ENCODE peak calls at places on chromosome 19, in six cellular contexts. J is tibial artery; S is adrenal gland; I is AG10803; P is CD8-positive, alpha-beta T cell; T is HL-60. O is an unnamed sample.

GRCh38 chr19:57025491-57025890 is 94.3 kb upstream of the USP29 start:
- DNase-seq in J (no peak), S (no peak), I (no peak), P (no peak), T (no peak), O (no peak)

GRCh38 chr19:47274891-47275865 is 493 bp downstream of the INAFM1 start:
- DNase-seq in J (peak), S (peak), I (peak), P (no peak), T (no peak), O (peak)

GRCh38 chr19:3868770-3869456 is at the start of gene ZFR2:
- DNase-seq in J (no peak), S (no peak), I (no peak), P (peak), T (no peak), O (no peak)

GRCh38 chr19:5987077-5987818 is 9.3 kb upstream of the RANBP3 start:
- DNase-seq in J (peak), S (peak), I (peak), P (peak), T (peak), O (peak)

GRCh38 chr19:47523473-47523872 is 8.6 kb upstream of the NAPA start:
- DNase-seq in J (no peak), S (no peak), I (no peak), P (no peak), T (no peak), O (no peak)

GRCh38 chr19:18239303-18239702 is 13.1 kb upstream of the PDE4C start:
- DNase-seq in J (no peak), S (no peak), I (no peak), P (no peak), T (no peak), O (no peak)

GRCh38 chr19:40742477-40742876 is 7.8 kb downstream of the ACTMAP start:
- DNase-seq in J (no peak), S (no peak), I (no peak), P (no peak), T (no peak), O (no peak)

GRCh38 chr19:4362038-4362828 is 18.9 kb downstream of the MPND start:
- DNase-seq in J (no peak), S (no peak), I (no peak), P (no peak), T (no peak), O (no peak)

DNA sequence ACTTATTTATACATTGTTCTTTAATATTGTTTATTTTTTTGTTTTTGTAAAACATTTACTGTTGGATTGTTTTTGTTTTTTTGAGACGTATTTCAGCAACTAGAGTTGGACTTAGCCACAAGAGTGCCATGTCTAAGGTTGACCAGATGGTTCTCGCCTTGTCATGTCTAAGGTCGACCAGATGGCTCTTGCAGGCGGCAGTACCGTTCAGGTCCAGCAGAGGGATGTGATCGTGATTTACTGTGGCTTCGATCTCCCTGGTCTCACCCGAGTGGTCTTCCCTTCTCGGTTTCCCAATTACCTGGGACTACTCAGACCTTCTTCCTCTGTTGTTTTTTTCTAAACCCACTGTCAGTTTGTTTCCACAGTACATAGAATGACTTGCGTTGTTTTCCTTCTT is 1438.6 kb downstream of the UQCRFS1 start:
- DNase-seq in J (no peak), S (no peak), I (no peak), P (no peak), T (peak), O (no peak)
- TF ChIP-seq CTCF in J (no peak), S (no peak), I (peak), P (no peak), T (no peak), O (no peak)

DNA sequence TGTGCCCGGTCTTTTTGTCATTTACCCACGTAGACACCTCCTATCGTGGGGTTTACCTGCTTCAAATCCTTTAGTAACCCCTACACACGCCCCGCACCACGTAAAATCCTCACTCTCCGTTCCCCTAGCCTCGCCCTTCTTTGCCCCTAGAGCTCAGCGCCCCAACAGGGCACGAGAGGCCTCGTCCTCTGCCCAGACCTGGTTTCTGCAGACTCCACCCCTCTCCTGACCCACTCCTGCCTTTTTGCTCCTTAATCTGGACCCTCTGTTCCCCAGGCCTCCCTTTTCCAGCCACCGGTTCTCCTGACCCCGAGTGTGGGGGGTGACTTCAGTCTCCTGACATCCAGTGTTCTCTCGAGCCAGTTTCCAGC is 427 bp downstream of the ZNF528 start:
- DNase-seq in J (no peak), S (peak), I (peak), P (no peak), T (peak), O (no peak)
- TF ChIP-seq CTCF in J (no peak), S (no peak), I (no peak), P (no peak), T (no peak), O (no peak)

GRCh38 chr19:38478273-38478971 is 44.9 kb downstream of the RYR1 start:
- DNase-seq in J (no peak), S (no peak), I (no peak), P (no peak), T (no peak), O (no peak)
- TF ChIP-seq CTCF in J (no peak), S (no peak), I (peak), P (no peak), T (no peak), O (no peak)

DNA sequence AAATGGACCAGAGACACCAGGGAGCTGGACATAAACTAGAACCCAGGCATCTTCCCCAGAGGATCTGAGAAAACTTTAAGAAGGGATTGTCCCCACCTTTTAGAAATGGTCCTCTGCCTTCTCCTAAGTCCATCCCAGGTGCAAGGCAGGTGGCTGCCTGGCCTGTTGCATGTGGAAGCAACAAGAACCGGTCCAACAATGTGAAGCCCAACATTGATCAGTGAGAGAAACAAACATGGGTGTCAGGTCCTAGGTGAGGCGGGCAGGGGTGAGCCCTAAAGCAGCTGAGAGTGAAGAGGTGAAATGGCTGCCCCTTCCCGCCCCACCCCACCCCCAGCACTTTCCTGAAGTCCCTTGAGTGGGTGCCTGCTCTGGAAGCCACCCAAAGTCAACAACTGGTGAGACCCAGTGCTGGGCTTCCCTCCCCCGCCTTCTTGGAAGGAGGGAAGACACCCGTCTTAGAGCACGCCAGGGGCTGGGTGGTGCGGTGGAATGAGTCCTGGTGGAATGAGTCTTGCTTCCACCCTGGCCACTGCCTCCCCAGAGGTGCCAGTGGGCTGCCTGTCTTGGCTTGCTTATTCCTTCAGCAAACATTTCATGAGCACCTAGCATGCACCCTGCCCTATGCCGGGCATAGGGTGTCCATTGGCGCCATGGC is 1.7 kb downstream of the AP1M1 start:
- DNase-seq in J (no peak), S (no peak), I (no peak), P (no peak), T (no peak), O (peak)
- TF ChIP-seq CTCF in J (no peak), S (no peak), I (no peak), P (no peak), T (no peak), O (no peak)

DNA sequence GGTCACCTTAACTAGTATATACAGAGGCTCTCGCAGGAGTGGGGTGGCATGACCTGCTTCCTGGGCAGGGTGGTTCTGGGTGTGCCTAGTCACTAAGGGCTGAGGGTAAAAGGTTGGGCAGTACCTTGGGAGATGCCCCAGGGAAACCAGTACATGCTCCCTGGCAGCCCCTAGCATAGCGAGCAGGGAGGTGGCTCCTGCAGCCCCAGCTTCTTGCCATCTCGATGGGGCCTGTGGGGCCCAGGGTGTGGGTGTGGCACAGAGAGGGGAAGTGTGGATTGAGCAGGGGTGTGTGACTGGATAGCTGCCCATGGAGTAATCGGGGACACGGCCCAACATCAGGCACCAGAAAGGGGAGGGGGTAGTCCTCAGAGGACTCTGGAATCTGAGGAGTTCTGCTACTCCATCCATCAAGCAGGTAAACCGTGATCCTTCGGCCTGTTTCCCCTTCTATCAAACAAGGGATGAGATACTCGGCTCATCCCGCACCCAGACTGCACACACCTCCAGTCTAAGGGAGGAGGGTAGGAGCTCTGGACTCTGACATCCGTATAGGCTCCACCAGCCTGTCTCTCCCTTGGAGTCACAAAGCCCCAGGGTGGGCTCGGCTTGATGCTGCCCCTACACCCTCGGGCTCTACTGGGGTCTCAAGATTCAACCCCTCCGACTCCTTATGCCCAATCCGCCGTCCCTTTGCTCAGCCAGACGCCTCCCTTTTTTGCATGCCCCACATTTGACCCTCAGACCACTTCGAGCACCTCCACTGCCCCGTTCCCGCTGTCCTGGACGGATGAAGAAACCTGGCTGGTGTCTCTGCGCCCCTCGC is 1.1 kb downstream of the ZBTB45 start:
- DNase-seq in J (no peak), S (no peak), I (no peak), P (no peak), T (peak), O (no peak)
- TF ChIP-seq CTCF in J (peak), S (no peak), I (no peak), P (no peak), T (no peak), O (no peak)

DNA sequence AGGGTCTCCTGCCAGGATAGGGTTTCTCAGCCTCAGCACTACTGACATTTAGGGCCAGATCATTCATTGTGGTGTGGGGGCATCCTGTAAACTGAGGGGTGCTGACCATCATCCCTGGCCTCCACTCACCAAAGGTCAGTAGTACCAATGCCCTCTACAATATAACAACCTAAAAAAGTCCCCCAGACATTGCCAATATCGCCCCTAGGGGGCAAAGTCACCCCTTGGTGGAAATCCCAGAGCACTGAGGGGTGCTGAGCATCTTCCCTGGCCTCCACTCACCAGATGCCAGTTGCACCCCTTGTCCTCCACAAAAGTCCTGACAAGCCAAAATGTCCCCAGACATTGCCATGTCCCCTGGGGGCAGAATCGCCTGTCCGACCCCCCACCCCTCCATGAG is 21.6 kb downstream of the CPAMD8 start:
- DNase-seq in J (no peak), S (no peak), I (no peak), P (no peak), T (no peak), O (no peak)
- TF ChIP-seq CTCF in J (no peak), S (no peak), I (no peak), P (no peak), T (no peak), O (no peak)

GRCh38 chr19:41929536-41930071 is 1.4 kb upstream of the ERFL start:
- DNase-seq in J (no peak), S (no peak), I (no peak), P (peak), T (no peak), O (no peak)

GRCh38 chr19:41928754-41929535 is 696 bp upstream of the ERFL start:
- DNase-seq in J (no peak), S (no peak), I (no peak), P (peak), T (peak), O (no peak)

GRCh38 chr19:41926861-41927809 is 1.1 kb downstream of the ERFL start:
- DNase-seq in J (no peak), S (no peak), I (no peak), P (no peak), T (no peak), O (no peak)

GRCh38 chr19:41927810-41928192 is 448 bp downstream of the ERFL start:
- DNase-seq in J (no peak), S (no peak), I (no peak), P (peak), T (no peak), O (no peak)

GRCh38 chr19:41928221-41928683 is at the start of gene ERFL:
- DNase-seq in J (no peak), S (no peak), I (no peak), P (peak), T (peak), O (no peak)
- TF ChIP-seq CTCF in J (no peak), S (no peak), I (no peak), P (no peak), T (no peak), O (no peak)

DNA sequence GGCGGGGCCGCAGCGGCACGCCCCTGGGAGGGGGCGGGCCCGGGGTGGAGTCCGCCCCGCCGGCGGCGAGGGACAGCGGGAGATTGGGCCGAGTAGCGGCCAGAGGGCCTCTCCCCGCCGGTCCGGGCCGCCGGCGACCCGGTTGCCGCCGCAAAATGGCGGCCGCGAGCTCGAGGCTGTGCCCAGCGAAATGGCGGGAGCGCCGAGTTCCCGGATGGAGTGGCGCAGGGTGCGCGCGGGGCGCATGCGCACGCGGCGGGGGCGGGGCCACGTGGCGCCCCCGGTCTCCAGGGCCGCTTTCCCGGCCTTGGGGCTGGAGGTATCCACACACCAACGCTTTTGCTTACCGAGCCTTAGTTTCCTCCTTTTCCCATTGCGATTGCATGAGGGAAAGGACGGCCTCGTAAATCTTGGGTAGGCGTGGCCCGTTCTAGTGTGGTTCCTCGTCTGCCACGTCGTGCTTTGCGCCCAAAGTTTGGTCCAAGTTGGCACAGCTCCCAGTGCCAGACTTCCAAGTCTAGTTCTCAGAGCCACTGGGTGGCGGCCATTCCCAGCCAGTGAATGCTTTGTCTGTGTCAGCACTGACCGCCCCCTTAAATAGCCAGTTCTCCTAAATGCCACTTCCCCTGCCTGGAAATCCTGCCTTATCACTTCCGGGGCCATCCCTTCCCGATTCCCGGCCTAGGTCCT is 491 bp downstream of the CIRBP start:
- DNase-seq in J (peak), S (peak), I (peak), P (peak), T (no peak), O (peak)
- TF ChIP-seq CTCF in J (no peak), S (no peak), I (peak), P (no peak), T (no peak), O (no peak)

GRCh38 chr19:1082928-1083816 is 12.0 kb downstream of the POLR2E start:
- DNase-seq in J (no peak), S (peak), I (no peak), P (peak), T (no peak), O (no peak)

GRCh38 chr19:1082165-1082927 is 12.8 kb downstream of the POLR2E start:
- DNase-seq in J (no peak), S (peak), I (no peak), P (peak), T (no peak), O (peak)

GRCh38 chr19:1080360-1081161 is 13.6 kb downstream of the ARHGAP45 start:
- DNase-seq in J (no peak), S (no peak), I (no peak), P (peak), T (no peak), O (no peak)

GRCh38 chr19:1079566-1080111 is 12.7 kb downstream of the ARHGAP45 start:
- DNase-seq in J (no peak), S (no peak), I (no peak), P (peak), T (no peak), O (no peak)

DNA sequence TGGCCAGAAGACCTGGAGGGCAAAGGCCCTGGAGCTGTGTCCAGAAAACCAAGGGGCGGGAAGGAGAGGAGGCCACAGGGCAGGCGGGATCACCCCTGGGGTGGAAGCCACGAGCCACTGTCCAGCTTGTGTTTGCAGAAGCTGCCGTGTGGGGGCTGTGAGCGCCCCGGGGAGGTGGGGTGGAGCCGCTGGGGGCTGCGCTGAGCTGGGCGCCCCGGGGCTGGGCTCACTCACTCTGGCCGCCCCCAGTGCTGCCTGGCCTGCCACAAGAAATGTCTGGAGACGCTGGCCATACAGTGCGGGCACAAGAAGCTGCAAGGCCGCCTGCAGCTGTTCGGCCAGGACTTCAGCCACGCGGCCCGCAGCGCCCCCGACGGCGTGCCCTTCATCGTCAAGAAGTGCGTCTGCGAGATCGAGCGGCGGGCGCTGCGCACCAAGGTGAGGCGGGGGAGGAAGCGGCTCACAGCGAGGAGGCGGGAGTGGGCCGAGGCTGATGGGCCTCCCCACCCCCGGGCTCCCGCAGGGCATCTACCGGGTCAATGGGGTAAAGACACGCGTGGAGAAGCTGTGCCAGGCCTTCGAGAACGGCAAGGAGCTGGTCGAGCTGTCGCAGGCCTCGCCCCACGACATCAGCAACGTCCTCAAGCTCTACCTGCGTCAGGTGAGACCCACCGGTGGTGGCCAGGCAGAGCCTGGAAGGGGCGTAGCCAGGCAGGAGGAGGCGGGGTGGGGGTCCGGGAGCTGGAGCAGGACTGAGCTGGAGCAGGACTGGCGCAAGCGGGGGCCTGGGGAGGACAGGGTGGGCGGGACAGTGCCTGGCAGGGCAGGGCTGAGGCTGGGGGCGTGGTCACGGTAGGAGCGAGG is 13.6 kb downstream of the POLR2E start:
- DNase-seq in J (no peak), S (no peak), I (no peak), P (peak), T (no peak), O (no peak)
- TF ChIP-seq CTCF in J (no peak), S (no peak), I (no peak), P (no peak), T (no peak), O (no peak)

O was measured in CD14-positive monocyte.